ENCODE peak calls at places on chromosome 16, in five cellular contexts. J is WTC11, Q is H1, U is GM12878, E is HepG2. V is an unnamed sample.

GRCh38 chr16:83420206-83420760 is 387.5 kb upstream of the HSBP1 start:
- DNase-seq in U (no peak), E (peak), J (no peak), Q (no peak), V (no peak)

GRCh38 chr16:57675752-57676623 is 7.9 kb downstream of the ADGRG3 start:
- DNase-seq in E (no peak), U (no peak), Q (peak), J (peak), V (peak)

GRCh38 chr16:71484006-71484893 is 4.9 kb downstream of the ZNF19 start:
- DNase-seq in J (peak), E (peak), Q (no peak), U (peak), V (peak)

GRCh38 chr16:19879241-19879792 is 5.3 kb downstream of the GPRC5B start:
- DNase-seq in J (peak), Q (peak), U (no peak), E (peak), V (no peak)

GRCh38 chr16:8675183-8676159 is 1.1 kb downstream of the ABAT start:
- DNase-seq in E (peak), Q (no peak), U (no peak), J (no peak), V (no peak)

GRCh38 chr16:76535-77272 is 1.3 kb upstream of the MPG start:
- DNase-seq in Q (no peak), U (no peak), J (no peak), E (peak), V (peak)

GRCh38 chr16:8905168-8905762 is 23.1 kb downstream of the LITAFD start:
- DNase-seq in J (no peak), E (peak), U (no peak), Q (no peak), V (no peak)

GRCh38 chr16:62035115-62036092 is 834 bp downstream of the CDH8 start:
- DNase-seq in U (no peak), E (no peak), Q (peak), J (peak), V (no peak)

GRCh38 chr16:88087517-88087877 is 136.3 kb downstream of the BANP start:
- DNase-seq in Q (no peak), U (no peak), J (no peak), E (no peak), V (no peak)

GRCh38 chr16:67885545-67885944 is 860 bp downstream of the NRN1L start:
- DNase-seq in Q (no peak), U (no peak), J (no peak), E (no peak), V (no peak)

GRCh38 chr16:28130099-28131088 is 66.9 kb upstream of the GSG1L start:
- DNase-seq in Q (no peak), U (no peak), J (no peak), E (no peak), V (no peak)

GRCh38 chr16:31421587-31421986 is 6.6 kb downstream of the COX6A2 start:
- DNase-seq in J (no peak), U (peak), Q (no peak), E (no peak), V (no peak)

GRCh38 chr16:9206156-9206555 is 114.7 kb downstream of the HAPSTR1 start:
- DNase-seq in E (no peak), Q (no peak), U (no peak), J (no peak), V (no peak)

GRCh38 chr16:88346680-88347505 is 35.9 kb upstream of the ZNF469 start:
- DNase-seq in U (no peak), J (no peak), E (no peak), Q (no peak), V (no peak)

GRCh38 chr16:28923652-28924398 is 1.2 kb downstream of the RABEP2 start:
- DNase-seq in J (no peak), Q (no peak), E (peak), U (peak), V (no peak)

GRCh38 chr16:7026639-7027038 is 306.0 kb upstream of the RBFOX1 start:
- DNase-seq in U (no peak), E (no peak), J (no peak), Q (no peak), V (no peak)

DNA sequence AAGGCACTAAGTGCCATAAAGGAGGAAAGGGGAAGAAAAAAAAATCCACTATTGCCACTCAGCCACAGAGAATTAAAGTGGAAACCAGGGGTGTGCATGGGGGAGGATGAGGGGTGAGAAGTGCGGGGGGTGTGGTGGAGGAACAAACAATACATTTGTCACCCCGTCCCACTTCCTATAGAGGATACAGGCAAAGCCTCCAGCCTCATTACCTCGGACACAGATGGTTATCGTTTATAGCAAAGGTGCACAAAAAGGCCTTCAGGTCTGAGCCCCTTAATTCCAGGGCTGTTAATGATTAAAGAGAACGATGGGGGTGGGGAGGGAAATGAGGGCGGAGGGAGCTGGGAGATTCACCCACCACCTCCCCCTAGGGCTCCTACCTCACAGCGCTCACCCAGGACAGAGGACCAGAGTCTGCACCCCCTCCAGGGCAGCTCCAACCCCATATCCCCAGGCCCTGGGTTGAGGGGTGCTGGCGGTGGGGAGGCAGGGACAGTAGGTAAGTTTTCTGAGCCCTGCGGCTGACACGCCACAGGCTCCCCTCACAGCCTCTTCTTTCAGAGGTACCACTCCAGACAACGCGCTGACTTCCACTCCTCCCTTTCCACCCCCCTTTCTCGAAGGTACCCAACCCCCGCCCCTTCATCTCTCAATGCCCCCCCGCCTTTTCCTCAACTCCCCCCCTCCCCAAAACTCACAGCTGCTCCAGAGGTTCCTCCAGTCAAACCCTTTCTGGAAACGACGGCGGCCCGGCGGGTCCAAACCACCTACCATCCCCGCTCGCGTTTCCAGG is 457 bp downstream of the DCUN1D3 start:
- DNase-seq in U (no peak), J (peak), Q (no peak), E (peak), V (no peak)
- TF ChIP-seq ATF2 in U (no peak), J (no peak), Q (no peak), E (peak), V (no peak)

DNA sequence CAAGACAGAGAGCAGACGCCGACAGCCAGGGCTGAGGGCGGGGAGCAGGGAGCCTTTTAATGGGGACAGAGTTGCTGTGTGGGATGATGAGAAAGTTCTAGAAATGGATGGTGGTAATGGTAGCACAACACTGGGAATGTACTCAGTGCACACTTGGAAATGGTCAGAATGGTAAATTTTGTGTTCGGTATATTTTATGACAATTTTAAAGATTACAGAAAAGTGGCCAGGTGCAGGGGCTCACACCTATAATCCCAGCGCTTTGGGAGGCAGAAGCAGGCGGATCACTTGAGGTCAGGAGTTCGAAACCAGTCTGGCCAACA is 243.2 kb upstream of the CIBAR2 start:
- DNase-seq in U (no peak), Q (no peak), E (no peak), J (no peak), V (no peak)
- TF ChIP-seq ATF2 in U (no peak), Q (no peak), E (no peak), J (no peak), V (no peak)

DNA sequence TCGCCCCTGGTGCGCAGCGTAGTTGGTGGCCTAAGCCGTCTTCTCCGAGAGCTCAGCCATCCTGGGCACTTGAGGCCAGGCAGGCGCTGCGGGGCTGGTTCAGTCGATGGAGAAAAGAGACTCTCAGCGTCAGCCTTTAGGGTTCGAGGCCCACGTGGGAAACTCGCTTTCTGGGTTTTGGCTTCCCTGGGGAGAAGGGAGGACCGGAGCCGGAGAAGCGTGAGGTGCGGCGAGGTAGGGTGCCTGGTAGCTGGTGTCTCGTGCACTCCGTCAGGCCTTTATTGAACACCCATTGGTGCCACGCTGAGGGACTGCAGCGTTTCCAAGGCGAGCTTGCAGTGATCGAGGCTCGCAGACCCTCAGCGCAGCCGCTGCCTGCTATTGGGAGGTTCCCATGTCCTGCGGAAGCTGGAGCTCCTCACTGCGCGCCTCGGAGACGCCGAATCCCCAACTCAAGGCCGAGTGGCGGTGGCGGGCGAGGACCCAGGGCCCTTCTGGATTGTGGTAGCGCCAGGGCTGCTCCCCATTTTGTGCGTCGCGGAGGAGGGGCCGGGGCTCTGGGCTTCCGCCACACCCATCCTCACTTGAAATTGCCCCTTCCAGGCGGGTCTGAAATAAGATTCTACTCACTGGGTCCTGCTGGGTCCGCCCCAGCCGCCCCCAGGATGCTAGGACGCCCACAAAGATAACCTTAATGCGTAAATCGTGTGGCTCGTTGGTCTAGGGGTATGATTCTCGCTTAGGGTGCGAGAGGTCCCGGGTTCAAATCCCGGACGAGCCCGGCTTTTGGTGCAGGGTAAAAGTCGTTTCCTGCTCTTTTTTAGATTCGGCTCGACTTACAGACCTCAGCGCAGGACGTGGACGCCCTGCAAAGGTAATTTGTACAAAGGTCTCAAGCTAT is 1.2 kb downstream of the OR1F1 start:
- DNase-seq in J (peak), E (peak), U (no peak), Q (no peak), V (peak)
- TF ChIP-seq ATF2 in J (no peak), E (no peak), U (no peak), Q (no peak), V (no peak)

GRCh38 chr16:13766334-13766733 is 153.6 kb upstream of the ERCC4 start:
- DNase-seq in J (no peak), U (no peak), Q (no peak), E (no peak), V (no peak)

GRCh38 chr16:13772782-13773181 is 147.2 kb upstream of the ERCC4 start:
- DNase-seq in E (no peak), J (no peak), U (no peak), Q (no peak), V (no peak)

GRCh38 chr16:13767215-13767614 is 152.7 kb upstream of the ERCC4 start:
- DNase-seq in J (no peak), Q (no peak), U (no peak), E (no peak), V (no peak)

GRCh38 chr16:13770436-13770835 is 149.5 kb upstream of the ERCC4 start:
- DNase-seq in U (no peak), J (no peak), E (no peak), Q (no peak), V (no peak)
- TF ChIP-seq ATF2 in U (no peak), J (no peak), E (no peak), Q (no peak), V (no peak)

GRCh38 chr16:50588276-50588675 is 40.1 kb downstream of the NKD1 start:
- DNase-seq in U (no peak), J (no peak), E (no peak), Q (no peak), V (no peak)

GRCh38 chr16:50587543-50587942 is 39.3 kb downstream of the NKD1 start:
- DNase-seq in E (no peak), U (no peak), Q (no peak), J (no peak), V (no peak)

GRCh38 chr16:50583211-50583610 is 35.0 kb downstream of the NKD1 start:
- DNase-seq in U (no peak), J (no peak), E (no peak), Q (no peak), V (no peak)

GRCh38 chr16:50584033-50584722 is 36.0 kb downstream of the NKD1 start:
- DNase-seq in E (no peak), Q (no peak), J (no peak), U (no peak), V (peak)

DNA sequence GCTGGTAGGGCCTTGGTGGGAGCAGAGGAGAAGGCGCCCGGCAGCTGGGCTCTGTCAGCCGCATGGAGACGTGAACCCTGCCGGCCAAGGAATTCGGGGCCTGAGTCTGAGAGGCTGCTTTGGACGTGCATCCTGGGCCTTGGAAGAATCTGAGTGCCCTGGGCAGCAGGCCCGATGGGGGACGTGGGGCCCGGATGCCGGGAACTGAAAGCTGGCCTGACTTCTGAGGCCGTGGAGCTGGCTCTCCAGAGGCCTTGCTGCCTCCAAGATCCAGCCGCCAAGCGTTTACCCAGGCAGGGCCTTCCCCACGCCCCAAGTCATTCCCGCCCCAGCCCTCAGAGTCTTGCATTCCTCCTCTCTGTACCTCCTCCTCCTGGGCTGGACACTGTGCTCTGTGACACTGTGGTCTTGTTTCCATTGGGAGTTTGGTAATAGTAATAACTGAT is 37.2 kb downstream of the NKD1 start:
- DNase-seq in E (no peak), U (no peak), Q (no peak), J (no peak), V (no peak)
- TF ChIP-seq ATF2 in E (no peak), U (no peak), Q (no peak), J (no peak), V (no peak)

GRCh38 chr16:89357055-89357454 is 133.3 kb downstream of the ANKRD11 start:
- DNase-seq in E (peak), U (no peak), Q (no peak), J (no peak), V (peak)

GRCh38 chr16:89359296-89360147 is 130.8 kb downstream of the ANKRD11 start:
- DNase-seq in E (no peak), Q (no peak), J (no peak), U (no peak), V (no peak)

GRCh38 chr16:89358030-89359005 is 132.0 kb downstream of the ANKRD11 start:
- DNase-seq in E (no peak), U (no peak), J (no peak), Q (no peak), V (no peak)

GRCh38 chr16:89355686-89356085 is 134.7 kb downstream of the ANKRD11 start:
- DNase-seq in E (no peak), J (no peak), Q (no peak), U (no peak), V (no peak)

DNA sequence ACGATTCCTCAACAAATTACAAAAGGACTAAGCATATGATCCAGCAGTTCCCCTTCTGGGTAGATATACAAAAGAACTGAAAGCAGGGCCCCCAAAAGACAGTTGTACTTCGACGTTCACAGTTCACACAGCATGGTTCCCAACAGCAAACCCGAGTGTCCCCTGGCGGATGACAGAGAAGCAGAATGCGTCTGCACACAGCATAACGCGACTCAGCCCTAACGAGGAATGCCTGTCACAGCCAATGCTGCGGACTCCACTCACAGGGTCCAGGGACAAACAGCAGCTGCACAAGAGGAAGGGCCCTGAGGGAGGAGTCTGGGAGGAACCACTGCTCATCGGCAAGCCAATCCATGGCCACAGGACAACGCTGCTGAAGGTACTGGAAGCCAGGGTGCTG is 132.9 kb downstream of the ANKRD11 start:
- DNase-seq in Q (no peak), J (no peak), E (no peak), U (no peak), V (no peak)
- TF ChIP-seq ATF2 in Q (no peak), J (no peak), E (no peak), U (no peak), V (no peak)

GRCh38 chr16:73214825-73215481 is 167.0 kb upstream of the ZFHX3 start:
- DNase-seq in J (no peak), E (no peak), U (no peak), Q (no peak), V (no peak)

GRCh38 chr16:73215482-73216377 is 167.8 kb upstream of the ZFHX3 start:
- DNase-seq in J (no peak), U (no peak), E (no peak), Q (no peak), V (no peak)

GRCh38 chr16:73216932-73217331 is 169.0 kb upstream of the ZFHX3 start:
- DNase-seq in E (no peak), Q (no peak), J (no peak), U (no peak), V (no peak)

GRCh38 chr16:73212431-73212830 is 164.5 kb upstream of the ZFHX3 start:
- DNase-seq in J (no peak), U (no peak), E (no peak), Q (no peak), V (no peak)

GRCh38 chr16:73213761-73214480 is 166.0 kb upstream of the ZFHX3 start:
- DNase-seq in Q (no peak), J (no peak), E (no peak), U (no peak), V (no peak)
- TF ChIP-seq ATF2 in Q (no peak), J (no peak), E (no peak), U (no peak), V (no peak)

GRCh38 chr16:1581804-1582203 is 30.1 kb downstream of the IFT140 start:
- DNase-seq in J (no peak), E (no peak), Q (no peak), U (no peak), V (no peak)

GRCh38 chr16:1575578-1575977 is 36.3 kb downstream of the IFT140 start:
- DNase-seq in U (no peak), J (no peak), E (peak), Q (no peak), V (no peak)

GRCh38 chr16:1580956-1581355 is 30.9 kb downstream of the IFT140 start:
- DNase-seq in E (no peak), Q (no peak), U (no peak), J (no peak), V (no peak)

GRCh38 chr16:1580256-1580655 is 31.6 kb downstream of the IFT140 start:
- DNase-seq in Q (no peak), E (no peak), U (no peak), J (no peak), V (no peak)

DNA sequence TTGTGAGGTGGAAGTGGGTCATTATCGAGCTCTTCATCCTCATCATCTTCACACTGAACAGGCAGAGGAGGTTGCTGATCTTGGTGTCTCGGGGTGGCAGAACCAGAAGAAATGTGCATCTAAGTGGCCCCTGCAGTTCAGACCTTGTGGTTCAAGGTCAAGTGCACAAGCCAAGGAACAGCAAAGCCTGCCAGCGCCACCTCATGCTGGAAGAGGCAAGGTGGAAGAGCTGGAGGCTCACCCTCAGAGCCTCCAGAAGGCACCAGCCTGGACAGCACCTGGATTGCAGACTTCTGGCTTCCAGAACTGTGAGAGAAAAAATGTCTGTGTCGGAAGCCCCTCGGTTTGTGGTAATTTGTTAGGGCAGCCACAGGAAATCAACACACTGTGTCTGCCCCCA is 32.7 kb downstream of the IFT140 start:
- DNase-seq in J (no peak), E (no peak), Q (no peak), U (no peak), V (no peak)
- TF ChIP-seq ATF2 in J (no peak), E (no peak), Q (no peak), U (no peak), V (no peak)

GRCh38 chr16:1209081-1209480 is 16.0 kb downstream of the TPSG1 start:
- DNase-seq in E (no peak), U (no peak), Q (no peak), J (no peak), V (no peak)
- TF ChIP-seq ATF2 in E (no peak), U (no peak), Q (no peak), J (no peak), V (no peak)

DNA sequence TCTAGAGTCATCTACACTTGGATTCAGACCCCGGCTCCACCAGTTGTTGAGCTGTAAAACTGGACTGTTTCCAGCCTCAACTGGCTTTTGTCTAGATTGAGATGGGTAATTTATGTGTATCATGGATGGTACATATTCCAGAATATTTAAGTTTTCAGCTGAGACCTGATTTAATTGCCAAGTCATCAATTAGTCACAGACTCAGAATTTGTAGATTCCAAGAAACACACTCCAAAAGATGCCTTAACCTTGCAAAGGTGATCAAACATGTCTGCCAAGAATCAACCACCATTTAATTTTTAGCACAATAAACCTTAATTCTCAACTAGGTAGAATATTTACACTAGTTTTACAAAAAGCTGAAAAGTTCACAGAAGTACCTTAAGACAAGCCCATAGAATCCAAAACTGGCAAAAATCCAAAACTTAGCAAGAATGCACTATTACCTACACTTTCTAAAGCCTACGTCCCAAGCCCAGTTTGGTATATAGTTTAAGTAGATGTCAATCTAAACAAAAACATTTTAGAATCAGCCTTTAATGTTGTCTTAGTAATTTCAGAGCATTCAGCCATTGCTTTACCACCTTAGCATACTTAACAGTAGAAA is 17.7 kb downstream of the SIAH1 start:
- DNase-seq in Q (no peak), E (no peak), U (no peak), J (no peak), V (no peak)
- TF ChIP-seq ATF2 in Q (no peak), E (no peak), U (no peak), J (no peak), V (no peak)